ENCODE peak calls at places on chromosome 20, in seven cellular contexts. L, J, S, V, X, A and C are unnamed samples.

GRCh38 chr20:50138120-50138478 is 15.4 kb downstream of the PEDS1 start:
- DNase-seq in J (no peak), V (no peak), X (no peak), L (no peak), S (no peak), A (no peak), C (no peak)

GRCh38 chr20:58406422-58407001 is 17.5 kb downstream of the VAPB start:
- DNase-seq in A (no peak), J (no peak), L (no peak), X (no peak), S (peak; percentile 22), V (no peak), C (no peak)

GRCh38 chr20:2946988-2947961 is 74.0 kb downstream of the PTPRA start:
- DNase-seq in V (no peak), A (no peak), S (peak; percentile 75), J (no peak), X (no peak), L (no peak), C (no peak)

GRCh38 chr20:6940052-6940451 is 172.6 kb downstream of the BMP2 start:
- DNase-seq in J (no peak), X (no peak), S (no peak), V (no peak), A (no peak), L (no peak), C (no peak)

GRCh38 chr20:62625516-62625915 is 16.8 kb upstream of the SLCO4A1 start:
- DNase-seq in S (no peak), L (no peak), J (no peak), V (no peak), X (no peak), A (no peak), C (peak; percentile 76)

GRCh38 chr20:36818185-36818584 is 44.6 kb upstream of the DSN1 start:
- DNase-seq in J (no peak), S (no peak), X (no peak), V (no peak), A (no peak), L (no peak), C (no peak)

GRCh38 chr20:45092898-45093297 is 8.0 kb downstream of the KCNS1 start:
- DNase-seq in J (no peak), L (no peak), S (no peak), A (no peak), X (no peak), V (no peak), C (no peak)

GRCh38 chr20:7308163-7308562 is 540.7 kb downstream of the BMP2 start:
- DNase-seq in V (no peak), A (no peak), J (no peak), L (no peak), X (no peak), S (no peak), C (no peak)

GRCh38 chr20:37053230-37053950 is 42.4 kb downstream of the RBL1 start:
- DNase-seq in V (no peak), J (no peak), X (no peak), L (no peak), A (no peak), S (peak; percentile 57), C (no peak)

GRCh38 chr20:2237059-2237458 is 58.7 kb upstream of the TGM3 start:
- DNase-seq in S (peak; percentile 95), L (no peak), V (no peak), A (peak; percentile 34), X (no peak), J (peak; percentile 43), C (no peak)

GRCh38 chr20:17542993-17543412 is 11.8 kb upstream of the BFSP1 start:
- DNase-seq in A (no peak), L (no peak), J (no peak), X (no peak), V (no peak), S (peak; percentile 83), C (no peak)

GRCh38 chr20:34472246-34472925 is 43.8 kb upstream of the DYNLRB1 start:
- DNase-seq in A (no peak), V (no peak), J (no peak), X (no peak), S (peak; percentile 61), L (no peak), C (no peak)

GRCh38 chr20:49287555-49288249 is 9.8 kb upstream of the ZNFX1 start:
- DNase-seq in A (no peak), S (peak; percentile 73), L (no peak), V (no peak), X (no peak), J (no peak), C (no peak)

GRCh38 chr20:61780066-61780465 is 285.6 kb downstream of the TAF4 start:
- DNase-seq in X (no peak), V (no peak), S (no peak), J (no peak), A (no peak), L (no peak), C (peak; percentile 41)

GRCh38 chr20:53984781-53985518 is 85.4 kb downstream of the BCAS1 start:
- DNase-seq in S (no peak), J (no peak), V (no peak), X (no peak), A (no peak), L (no peak), C (no peak)

GRCh38 chr20:24814556-24815195 is 134.4 kb upstream of the CST7 start:
- DNase-seq in L (no peak), V (no peak), J (no peak), S (no peak), X (no peak), A (no peak), C (no peak)

GRCh38 chr20:22561965-22562581 is 22.3 kb downstream of the FOXA2 start:
- DNase-seq in S (no peak), L (no peak), A (no peak), J (no peak), X (no peak), V (no peak), C (no peak)

GRCh38 chr20:17895641-17896246 is 72.8 kb downstream of the SNX5 start:
- DNase-seq in S (peak; percentile 70), J (peak; percentile 57), L (peak; percentile 49), X (peak; percentile 72), A (peak; percentile 78), V (peak; percentile 81), C (peak; percentile 82)

GRCh38 chr20:38729767-38730166 is 5.5 kb downstream of the SLC32A1 start:
- DNase-seq in J (no peak), L (no peak), X (no peak), A (no peak), V (no peak), S (no peak), C (no peak)

GRCh38 chr20:53751394-53752368 is 158.0 kb upstream of the ZNF217 start:
- DNase-seq in J (no peak), A (no peak), L (no peak), S (no peak), V (no peak), X (no peak), C (no peak)

GRCh38 chr20:54132612-54133433 is 41.0 kb downstream of the CYP24A1 start:
- DNase-seq in A (no peak), S (peak; percentile 98), X (no peak), J (no peak), L (no peak), V (peak; percentile 29), C (no peak)

GRCh38 chr20:43711098-43711654 is 15.6 kb downstream of the GTSF1L start:
- DNase-seq in A (no peak), X (no peak), L (no peak), S (no peak), V (no peak), J (no peak), C (no peak)

GRCh38 chr20:3696200-3696599 is 14.4 kb upstream of the ADAM33 start:
- DNase-seq in A (no peak), X (no peak), S (no peak), V (no peak), L (no peak), J (no peak), C (no peak)

GRCh38 chr20:62156592-62157386 is 13.2 kb downstream of the SS18L1 start:
- DNase-seq in A (peak; percentile 68), J (no peak), L (no peak), X (peak; percentile 60), S (peak; percentile 19), V (peak; percentile 64), C (peak; percentile 80)

GRCh38 chr20:17643531-17644188 is 38.4 kb downstream of the RRBP1 start:
- DNase-seq in S (no peak), A (peak; percentile 48), L (no peak), J (no peak), V (no peak), X (no peak), C (peak; percentile 35)

GRCh38 chr20:30912006-30912660 is 345.3 kb upstream of the DEFB115 start:
- DNase-seq in J (no peak), X (no peak), V (no peak), S (no peak), L (no peak), A (no peak), C (no peak)
- TF ChIP-seq CTCF in J (no peak), X (peak; percentile 41), V (no peak), S (peak; percentile 28), L (no peak), A (no peak), C (no peak)

DNA sequence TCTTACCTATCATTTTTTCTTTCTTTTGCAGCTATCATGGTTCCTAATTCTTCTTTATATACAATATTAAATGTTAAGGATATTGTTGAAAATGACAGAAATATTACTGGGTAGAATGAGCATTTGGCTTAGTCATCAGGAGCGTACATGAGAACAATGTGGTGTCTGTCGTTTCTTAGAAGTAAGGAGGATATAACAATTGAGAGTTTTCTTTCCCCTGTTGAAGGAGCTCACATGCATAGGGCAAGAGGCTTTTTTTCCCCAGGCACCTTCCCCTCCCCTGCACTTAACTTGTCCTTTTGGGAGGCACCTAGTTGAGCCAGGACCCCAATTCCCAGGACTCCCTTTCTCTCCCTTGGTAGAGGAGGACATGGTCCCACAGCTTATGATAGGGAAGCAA is 25.0 kb downstream of the MC3R start:
- DNase-seq in X (no peak), L (no peak), S (no peak), J (no peak), A (no peak), V (no peak), C (no peak)
- H3K9me3 ChIP-seq in X (peaks cover 13% of the 10 kb centered on the region), L (no peaks in the 10 kb centered on the region), S (peaks cover 10% of the 10 kb centered on the region), J (peaks cover 6% of the 10 kb centered on the region), A (no peaks in the 10 kb centered on the region), V (no peaks in the 10 kb centered on the region), C (peaks cover 2% of the 10 kb centered on the region)

GRCh38 chr20:32485126-32485769 is 99.9 kb downstream of the NOL4L start:
- DNase-seq in V (peak; percentile 80), J (peak; percentile 69), L (peak; percentile 41), X (peak; percentile 77), A (peak; percentile 70), S (peak; percentile 83), C (peak; percentile 85)
- H3K4me3 ChIP-seq in V (peak overlapping the region; percentile 68), J (peak overlapping the region; percentile 52), L (peak overlapping the region; percentile 90), X (peak overlapping the region; percentile 85), A (peak overlapping the region; percentile 82), S (peak overlapping the region; percentile 54), C (peak overlapping the region; percentile 63)

GRCh38 chr20:11697055-11697454 is 220.6 kb upstream of the BTBD3 start:
- DNase-seq in V (no peak), S (no peak), A (no peak), X (no peak), L (no peak), J (no peak), C (no peak)
- TF ChIP-seq CTCF in V (no peak), S (no peak), A (no peak), X (no peak), L (no peak), J (no peak), C (no peak)